ENCODE peak calls at places on chromosomes 6 and 20, in four cellular contexts. P is CD4-positive, alpha-beta memory T cell; Y is tibial artery; K is lung. F is an unnamed sample.

GRCh38 chr6:15283986-15284361 is 38.1 kb downstream of the JARID2 start:
- DNase-seq in P (no peak), Y (no peak), K (no peak), F (no peak)

GRCh38 chr6:55040102-55040848 is 134.0 kb upstream of the HCRTR2 start:
- DNase-seq in P (no peak), Y (no peak), K (no peak), F (no peak)

GRCh38 chr6:170051229-170052172 is 239.4 kb downstream of the DLL1 start:
- DNase-seq in P (no peak), Y (peak; percentile 14), K (no peak), F (no peak)

GRCh38 chr6:98657764-98658163 is 176.6 kb upstream of the POU3F2 start:
- DNase-seq in P (no peak), Y (peak; percentile 20), K (no peak), F (no peak)

GRCh38 chr20:21149344-21149743 is 23.5 kb downstream of the KIZ start:
- DNase-seq in P (no peak), Y (no peak), K (no peak), F (no peak)

GRCh38 chr20:17226410-17227198 is at the start of gene PCSK2:
- DNase-seq in P (no peak), Y (no peak), K (peak; percentile 35), F (peak; percentile 24)

GRCh38 chr6:7124114-7124513 is 16.4 kb downstream of the RREB1 start:
- DNase-seq in P (no peak), Y (no peak), K (no peak), F (no peak)

GRCh38 chr6:46948699-46949098 is 27.0 kb upstream of the ADGRF5 start:
- DNase-seq in P (no peak), Y (no peak), K (no peak), F (no peak)

GRCh38 chr6:89035252-89036106 is 45.1 kb upstream of the PNRC1 start:
- DNase-seq in P (no peak), Y (peak; percentile 92), K (peak; percentile 83), F (peak; percentile 78)

GRCh38 chr6:42520786-42521607 is 42.8 kb upstream of the UBR2 start:
- DNase-seq in P (no peak), Y (no peak), K (no peak), F (no peak)

GRCh38 chr20:63835031-63835858 is 4.2 kb upstream of the ZBTB46 start:
- DNase-seq in P (no peak), Y (peak; percentile 91), K (peak; percentile 92), F (peak; percentile 86)

GRCh38 chr6:20211037-20211940 is 980 bp downstream of the MBOAT1 start:
- DNase-seq in P (peak; percentile 12), Y (no peak), K (no peak), F (no peak)

GRCh38 chr6:33983109-33983475 is 162.8 kb downstream of the GRM4 start:
- DNase-seq in P (no peak), Y (peak; percentile 45), K (peak; percentile 62), F (no peak)

GRCh38 chr6:151179321-151179720 is 60.4 kb upstream of the AKAP12 start:
- DNase-seq in P (no peak), Y (no peak), K (no peak), F (no peak)

GRCh38 chr20:51660741-51661608 is 107.2 kb downstream of the ATP9A start:
- DNase-seq in P (no peak), Y (no peak), K (no peak), F (no peak)

GRCh38 chr6:42197574-42198362 is 3.0 kb upstream of the GUCA1B start:
- DNase-seq in P (peak; percentile 10), Y (no peak), K (no peak), F (no peak)

GRCh38 chr6:51892750-51893149 is 194.7 kb downstream of the PKHD1 start:
- DNase-seq in P (no peak), Y (no peak), K (no peak), F (no peak)

GRCh38 chr20:46757754-46758678 is 48.6 kb downstream of the SLC2A10 start:
- DNase-seq in P (peak; percentile 48), Y (peak; percentile 46), K (peak; percentile 45), F (peak; percentile 30)

GRCh38 chr6:167898673-167899311 is 72.1 kb downstream of the AFDN start:
- DNase-seq in P (peak; percentile 10), Y (no peak), K (no peak), F (no peak)

GRCh38 chr6:159110748-159111147 is 58.5 kb upstream of the FNDC1 start:
- DNase-seq in P (no peak), Y (no peak), K (no peak), F (no peak)

GRCh38 chr6:125117818-125118217 is 35.8 kb upstream of the TPD52L1 start:
- DNase-seq in P (no peak), Y (no peak), K (no peak), F (no peak)

GRCh38 chr20:58001381-58001780 is 227.1 kb downstream of the ANKRD60 start:
- DNase-seq in P (no peak), Y (no peak), K (no peak), F (peak; percentile 41)

GRCh38 chr6:138372711-138373463 is 4.8 kb upstream of the SMIM28 start:
- DNase-seq in P (peak; percentile 21), Y (no peak), K (no peak), F (no peak)

GRCh38 chr6:16939839-16940238 is 162.0 kb upstream of the STMND1 start:
- DNase-seq in P (no peak), Y (no peak), K (no peak), F (no peak)

GRCh38 chr6:15279047-15279661 is 33.3 kb downstream of the JARID2 start:
- DNase-seq in P (no peak), Y (no peak), K (no peak), F (no peak)

GRCh38 chr20:37357481-37358365 is 11.8 kb downstream of the SRC start:
- DNase-seq in P (no peak), Y (no peak), K (no peak), F (no peak)
- H3K27ac ChIP-seq in P (no peak overlapping the region), Y (peak overlapping the region; percentile 60), K (no peak overlapping the region), F (no peak overlapping the region)

GRCh38 chr6:112160745-112161144 is 73.4 kb downstream of the FAM229B start:
- DNase-seq in P (no peak), Y (no peak), K (no peak), F (no peak)

DNA sequence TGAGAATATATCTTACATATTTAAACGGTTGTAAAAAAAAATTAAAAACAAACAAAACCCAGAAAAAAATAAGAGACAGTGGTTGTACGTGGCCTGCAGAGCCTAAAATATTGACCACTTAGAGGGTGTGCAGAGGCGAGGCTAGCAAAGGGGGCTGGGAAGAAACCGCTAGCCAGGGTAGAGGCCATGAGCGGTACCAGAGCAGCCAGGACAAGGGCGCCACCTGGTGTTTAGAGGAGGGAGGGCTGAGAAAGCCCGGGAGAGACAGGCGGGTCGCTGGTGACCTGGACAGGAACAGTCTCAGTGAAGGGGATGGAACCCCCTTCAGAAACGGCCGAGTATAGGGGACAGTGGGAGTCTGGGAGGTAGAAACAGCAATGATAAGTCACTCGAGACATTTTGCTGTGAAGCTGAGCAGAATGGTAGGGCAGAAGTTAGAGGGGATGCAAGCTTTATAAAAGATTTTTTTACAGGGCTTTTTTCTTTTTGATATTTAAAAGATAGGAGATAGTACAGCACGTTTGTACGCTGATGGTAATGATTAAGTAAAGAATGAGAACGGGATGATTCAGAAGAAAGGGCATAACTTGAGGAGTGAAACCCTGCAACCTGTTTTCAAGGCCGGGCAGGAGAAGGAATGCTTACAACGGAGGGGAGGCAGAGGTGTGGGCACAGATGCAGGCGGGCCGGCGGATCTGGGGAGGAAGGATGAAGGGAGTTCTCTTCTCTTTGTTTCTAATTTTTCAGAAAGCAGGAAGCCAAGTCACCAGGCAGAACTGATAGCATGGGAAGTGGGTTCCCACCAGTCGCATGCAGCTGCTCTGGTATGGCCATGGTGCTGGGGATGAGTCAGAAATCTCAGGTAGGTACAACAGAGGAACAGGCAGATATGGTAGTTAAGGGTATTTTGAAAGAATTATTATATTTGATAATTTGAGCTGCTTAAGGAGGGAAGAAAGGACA is 76.2 kb downstream of the FAM229B start:
- DNase-seq in P (peak; percentile 65), Y (peak; percentile 48), K (peak; percentile 68), F (peak; percentile 25)
- H3K27ac ChIP-seq in P (no peak overlapping the region), Y (no peak overlapping the region), K (no peak overlapping the region), F (no peak overlapping the region)

GRCh38 chr20:31675828-31676533 is 38.3 kb downstream of the COX4I2 start:
- DNase-seq in P (peak; percentile 67), Y (no peak), K (peak; percentile 45), F (no peak)

GRCh38 chr20:31673943-31674463 is 36.3 kb downstream of the COX4I2 start:
- DNase-seq in P (peak; percentile 27), Y (no peak), K (no peak), F (no peak)

GRCh38 chr20:31674895-31675827 is 37.4 kb downstream of the COX4I2 start:
- DNase-seq in P (peak; percentile 68), Y (peak; percentile 80), K (peak; percentile 81), F (peak; percentile 66)

GRCh38 chr20:31671324-31671723 is 33.6 kb downstream of the COX4I2 start:
- DNase-seq in P (no peak), Y (no peak), K (no peak), F (no peak)

DNA sequence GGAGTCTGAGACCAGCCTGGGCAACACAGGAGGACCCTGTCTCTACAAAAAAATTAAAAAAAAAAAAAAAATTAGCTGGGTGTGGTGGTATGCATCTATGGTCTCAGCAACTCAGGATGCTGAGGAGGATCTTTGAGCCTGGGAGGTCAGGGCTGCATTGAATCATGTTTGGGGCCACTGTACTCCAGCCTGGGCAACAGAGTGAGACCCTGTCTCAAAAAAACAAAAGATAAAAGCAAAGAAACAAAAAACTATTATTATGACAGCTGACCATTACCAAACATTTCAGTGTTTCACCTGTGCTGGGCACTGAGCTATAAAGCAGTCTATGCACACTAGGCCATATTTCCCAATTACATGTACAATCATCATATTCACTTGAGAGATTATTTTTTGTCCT is 35.7 kb downstream of the COX4I2 start:
- DNase-seq in P (no peak), Y (no peak), K (no peak), F (no peak)
- H3K27ac ChIP-seq in P (peak overlapping the region; percentile 75), Y (peak overlapping the region; percentile 88), K (no peak overlapping the region), F (peak overlapping the region; percentile 95)

GRCh38 chr6:53866231-53866630 is 71.4 kb downstream of the LRRC1 start:
- DNase-seq in P (no peak), Y (no peak), K (no peak), F (no peak)

GRCh38 chr6:53860511-53860910 is 65.7 kb downstream of the LRRC1 start:
- DNase-seq in P (no peak), Y (no peak), K (no peak), F (no peak)

GRCh38 chr6:53858913-53859312 is 64.1 kb downstream of the LRRC1 start:
- DNase-seq in P (no peak), Y (no peak), K (no peak), F (no peak)

GRCh38 chr6:53861543-53861942 is 66.7 kb downstream of the LRRC1 start:
- DNase-seq in P (no peak), Y (no peak), K (no peak), F (no peak)

GRCh38 chr6:53862517-53863457 is 68.0 kb downstream of the LRRC1 start:
- DNase-seq in P (no peak), Y (no peak), K (no peak), F (no peak)
- H3K27ac ChIP-seq in P (no peak overlapping the region), Y (peak overlapping the region; percentile 31), K (no peak overlapping the region), F (peak overlapping the region; percentile 22)

F was measured in left ventricle myocardium inferior.